ENCODE peak calls at places on chromosomes 16 and 17, in ten cellular contexts. D is CD4-positive, alpha-beta T cell; Y is ascending aorta; Z is T-helper 2 cell; C is activated CD8-positive, alpha-beta memory T cell treated with anti-CD3 and anti-CD28 coated beads for 1 hour; U is HuH-7.5; R is osteoblast; X is effector CD4-positive, alpha-beta T cell; G is psoas muscle; A is KBM-7. J is an unnamed sample.

GRCh38 chr17:41812176-41813038 is at the start of gene FKBP10:
- DNase-seq in C (peak), G (peak), A (peak), Y (no peak), X (peak), U (peak), D (peak), R (peak), Z (no peak), J (peak)

GRCh38 chr16:55700067-55700466 is 44.3 kb downstream of the SLC6A2 start:
- DNase-seq in Z (no peak), X (no peak), D (no peak), C (no peak), Y (no peak), G (no peak), A (no peak), U (no peak), R (no peak), J (no peak)

GRCh38 chr16:23823475-23824407 is 12.0 kb upstream of the PRKCB start:
- DNase-seq in A (no peak), C (no peak), D (no peak), Y (no peak), U (no peak), Z (no peak), G (no peak), R (no peak), X (no peak), J (no peak)

GRCh38 chr17:64583055-64583454 is 76.3 kb downstream of the CEP95 start:
- DNase-seq in U (no peak), R (no peak), Z (no peak), A (no peak), C (no peak), D (no peak), G (no peak), X (no peak), Y (no peak), J (no peak)

GRCh38 chr17:69560987-69561441 is 146.5 kb downstream of the MAP2K6 start:
- DNase-seq in G (no peak), A (no peak), C (no peak), R (no peak), U (no peak), Y (no peak), D (no peak), X (no peak), Z (no peak), J (no peak)

GRCh38 chr17:56112086-56112485 is 41.2 kb upstream of the ANKFN1 start:
- DNase-seq in R (peak), A (no peak), Y (no peak), U (no peak), X (no peak), D (no peak), Z (no peak), G (no peak), C (no peak), J (no peak)

GRCh38 chr17:19418312-19418992 is 7.4 kb downstream of the RNF112 start:
- DNase-seq in Y (no peak), R (peak), G (peak), D (no peak), C (no peak), A (peak), U (no peak), X (no peak), Z (no peak), J (no peak)

GRCh38 chr17:82693168-82693867 is 5.2 kb downstream of the RAB40B start:
- DNase-seq in D (no peak), C (no peak), Z (no peak), G (peak), R (peak), A (no peak), Y (no peak), U (no peak), X (no peak), J (no peak)

GRCh38 chr16:53068423-53068833 is 13.6 kb downstream of the CHD9 start:
- DNase-seq in D (no peak), U (no peak), Y (no peak), X (no peak), A (no peak), G (no peak), Z (no peak), C (no peak), R (no peak), J (no peak)